ENCODE peak calls at places on chromosome 20, in four cellular contexts. P is hepatocyte, N is upper lobe of left lung, Q is SJSA1. F is an unnamed sample.

GRCh38 chr20:22915512-22915911 is 119.6 kb upstream of the SSTR4 start:
- DNase-seq in N (no peak), P (no peak), Q (no peak), F (no peak)

GRCh38 chr20:14303106-14303505 is 34.3 kb downstream of the FLRT3 start:
- DNase-seq in N (no peak), P (no peak), Q (no peak), F (no peak)

GRCh38 chr20:4242376-4242775 is 227.0 kb upstream of the RNF24 start:
- DNase-seq in P (no peak), Q (no peak), N (no peak), F (no peak)

GRCh38 chr20:63009044-63009961 is 2.5 kb upstream of the BHLHE23 start:
- DNase-seq in Q (peak; percentile 70), P (peak; percentile 84), N (peak; percentile 95), F (peak; percentile 78)

GRCh38 chr20:39898467-39898852 is 790.6 kb downstream of the MAFB start:
- DNase-seq in P (no peak), Q (no peak), N (no peak), F (no peak)

GRCh38 chr20:49641683-49642649 is 71.7 kb downstream of the B4GALT5 start:
- DNase-seq in N (no peak), P (no peak), Q (no peak), F (no peak)

GRCh38 chr20:418858-419365 is 10.8 kb downstream of the RBCK1 start:
- DNase-seq in Q (no peak), N (no peak), P (no peak), F (no peak)

GRCh38 chr20:17304785-17305184 is 77.9 kb downstream of the PCSK2 start:
- DNase-seq in N (no peak), P (no peak), Q (no peak), F (no peak)

GRCh38 chr20:35837577-35838195 is 65.9 kb downstream of the PHF20 start:
- DNase-seq in Q (no peak), P (no peak), N (no peak), F (no peak)

GRCh38 chr20:41176711-41177552 is 39.6 kb downstream of the PLCG1 start:
- DNase-seq in P (no peak), N (no peak), Q (no peak), F (no peak)

GRCh38 chr20:9442858-9443257 is 71.5 kb upstream of the LAMP5 start:
- DNase-seq in P (peak; percentile 39), Q (no peak), N (no peak), F (no peak)

GRCh38 chr20:9903048-9903651 is 64.3 kb upstream of the PAK5 start:
- DNase-seq in Q (no peak), N (no peak), P (peak; percentile 16), F (peak; percentile 5)

GRCh38 chr20:35327074-35327976 is 35.1 kb upstream of the FAM83C start:
- DNase-seq in P (peak; percentile 81), N (no peak), Q (no peak), F (no peak)

GRCh38 chr20:51121901-51122412 is 99.0 kb upstream of the KCNG1 start:
- DNase-seq in N (no peak), P (no peak), Q (no peak), F (no peak)

GRCh38 chr20:3987296-3987695 is 28.1 kb downstream of the RNF24 start:
- DNase-seq in N (no peak), P (no peak), Q (no peak), F (no peak)

GRCh38 chr20:17960927-17961599 is 7.5 kb downstream of the SNX5 start:
- DNase-seq in P (no peak), N (no peak), Q (no peak), F (no peak)

GRCh38 chr20:44979090-44979621 is 12.8 kb downstream of the STK4 start:
- DNase-seq in Q (peak; percentile 21), P (no peak), N (no peak), F (peak; percentile 80)

GRCh38 chr20:46543959-46544358 is 6.5 kb downstream of the OCSTAMP start:
- DNase-seq in Q (no peak), P (no peak), N (no peak), F (no peak)

GRCh38 chr20:17966432-17967312 is 1.9 kb downstream of the SNX5 start:
- DNase-seq in N (no peak), P (peak; percentile 46), Q (peak; percentile 38), F (peak; percentile 29)

GRCh38 chr20:62770916-62771315 is 25.4 kb upstream of the MRGBP start:
- DNase-seq in Q (no peak), P (no peak), N (peak; percentile 71), F (no peak)

GRCh38 chr20:5182615-5183254 is 55.9 kb downstream of the CDS2 start:
- DNase-seq in N (no peak), P (no peak), Q (no peak), F (no peak)

GRCh38 chr20:40563296-40563950 is 125.6 kb downstream of the MAFB start:
- DNase-seq in Q (no peak), N (peak; percentile 55), P (peak; percentile 44), F (peak; percentile 79)

GRCh38 chr20:47886454-47887041 is 101.3 kb upstream of the SULF2 start:
- DNase-seq in Q (no peak), P (no peak), N (no peak), F (no peak)

GRCh38 chr20:34537651-34538050 is 20.9 kb upstream of the MAP1LC3A start:
- DNase-seq in N (no peak), Q (no peak), P (no peak), F (no peak)

GRCh38 chr20:42714298-42715141 is 475.2 kb downstream of the PTPRT start:
- DNase-seq in P (no peak), N (no peak), Q (no peak), F (no peak)
- H3K9me3 ChIP-seq in P (no peaks in the 10 kb centered on the region), N (peaks cover 10% of the 10 kb centered on the region), Q (peaks cover 5% of the 10 kb centered on the region), F (no peaks in the 10 kb centered on the region)

GRCh38 chr20:19998990-19999705 is 18.0 kb upstream of the NAA20 start:
- DNase-seq in P (no peak), Q (no peak), N (no peak), F (no peak)
- H3K4me1 ChIP-seq in P (peaks cover 30% of the 10 kb centered on the region), Q (peaks cover 14% of the 10 kb centered on the region), N (peaks cover 48% of the 10 kb centered on the region), F (peaks cover 9% of the 10 kb centered on the region)

GRCh38 chr20:31308535-31309162 is at the start of gene DEFB116:
- DNase-seq in N (no peak), P (no peak), Q (no peak), F (no peak)
- H3K9me3 ChIP-seq in N (no peaks in the 10 kb centered on the region), P (no peaks in the 10 kb centered on the region), Q (no peaks in the 10 kb centered on the region), F (no peaks in the 10 kb centered on the region)

GRCh38 chr20:19967441-19967840 is 49.7 kb upstream of the NAA20 start:
- DNase-seq in N (no peak), Q (no peak), P (no peak), F (no peak)
- H3K4me1 ChIP-seq in N (peaks cover 18% of the 10 kb centered on the region), Q (peaks cover 11% of the 10 kb centered on the region), P (peaks cover 39% of the 10 kb centered on the region), F (peaks cover 26% of the 10 kb centered on the region)

GRCh38 chr20:43558412-43559146 is at the start of gene SGK2:
- DNase-seq in N (no peak), P (peak; percentile 83), Q (no peak), F (peak; percentile 67)
- H3K9me3 ChIP-seq in N (no peaks in the 10 kb centered on the region), P (no peaks in the 10 kb centered on the region), Q (no peaks in the 10 kb centered on the region), F (no peaks in the 10 kb centered on the region)

GRCh38 chr20:54000262-54000661 is 70.1 kb downstream of the BCAS1 start:
- DNase-seq in N (no peak), P (no peak), Q (no peak), F (no peak)

GRCh38 chr20:54002741-54003140 is 67.7 kb downstream of the BCAS1 start:
- DNase-seq in P (no peak), Q (no peak), N (no peak), F (no peak)

GRCh38 chr20:53999077-53999476 is 71.3 kb downstream of the BCAS1 start:
- DNase-seq in P (no peak), Q (no peak), N (no peak), F (no peak)

GRCh38 chr20:54002056-54002575 is 68.3 kb downstream of the BCAS1 start:
- DNase-seq in N (no peak), Q (no peak), P (no peak), F (no peak)

DNA sequence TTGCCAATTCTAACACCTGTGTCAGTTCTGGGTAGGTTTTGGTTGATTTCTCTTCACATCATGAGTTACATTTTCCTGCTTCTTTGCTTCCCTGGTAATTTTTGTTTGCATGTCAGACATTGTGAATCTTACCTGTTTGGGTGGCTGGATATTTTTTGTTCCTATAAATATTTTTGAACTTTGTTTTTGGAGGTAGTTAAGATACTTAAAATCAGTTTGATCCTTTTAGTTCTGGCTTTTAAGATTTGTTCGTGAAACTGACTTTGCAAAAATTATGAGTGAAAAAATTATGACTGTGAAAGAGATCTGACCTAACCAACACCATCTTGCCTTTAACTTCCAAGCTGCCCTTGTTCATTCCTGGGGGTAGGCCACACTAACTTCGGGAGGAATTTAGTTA is 69.5 kb downstream of the BCAS1 start:
- DNase-seq in P (no peak), N (no peak), Q (no peak), F (no peak)
- H3K4me1 ChIP-seq in P (no peaks in the 10 kb centered on the region), N (no peaks in the 10 kb centered on the region), Q (peaks cover 5% of the 10 kb centered on the region), F (no peaks in the 10 kb centered on the region)

GRCh38 chr20:42572320-42573016 is 617.2 kb downstream of the PTPRT start:
- DNase-seq in P (no peak), Q (no peak), N (no peak), F (no peak)

GRCh38 chr20:42565106-42565990 is 624.4 kb downstream of the PTPRT start:
- DNase-seq in P (no peak), Q (no peak), N (no peak), F (no peak)

DNA sequence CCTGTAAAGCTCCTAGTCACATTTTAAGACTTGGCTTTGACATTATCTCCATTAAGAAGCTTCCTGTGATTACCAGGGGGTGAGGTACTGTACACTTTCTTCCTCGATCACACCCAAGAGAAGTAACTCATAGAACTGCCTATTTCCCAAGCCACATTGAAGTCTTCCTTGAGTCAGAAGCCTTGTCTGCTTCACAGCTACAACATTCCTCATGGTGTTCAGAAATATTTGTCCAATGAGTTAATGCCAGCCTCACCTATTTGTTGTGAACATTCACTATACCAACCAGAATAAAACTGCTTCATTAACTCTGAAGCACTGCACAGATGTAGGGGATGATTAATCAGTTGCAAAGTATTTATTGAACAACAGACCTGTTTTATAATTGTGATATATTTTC is 622.3 kb downstream of the PTPRT start:
- DNase-seq in Q (no peak), P (no peak), N (no peak), F (no peak)
- H3K9me3 ChIP-seq in Q (peaks cover 2% of the 10 kb centered on the region), P (no peaks in the 10 kb centered on the region), N (no peaks in the 10 kb centered on the region), F (no peaks in the 10 kb centered on the region)

DNA sequence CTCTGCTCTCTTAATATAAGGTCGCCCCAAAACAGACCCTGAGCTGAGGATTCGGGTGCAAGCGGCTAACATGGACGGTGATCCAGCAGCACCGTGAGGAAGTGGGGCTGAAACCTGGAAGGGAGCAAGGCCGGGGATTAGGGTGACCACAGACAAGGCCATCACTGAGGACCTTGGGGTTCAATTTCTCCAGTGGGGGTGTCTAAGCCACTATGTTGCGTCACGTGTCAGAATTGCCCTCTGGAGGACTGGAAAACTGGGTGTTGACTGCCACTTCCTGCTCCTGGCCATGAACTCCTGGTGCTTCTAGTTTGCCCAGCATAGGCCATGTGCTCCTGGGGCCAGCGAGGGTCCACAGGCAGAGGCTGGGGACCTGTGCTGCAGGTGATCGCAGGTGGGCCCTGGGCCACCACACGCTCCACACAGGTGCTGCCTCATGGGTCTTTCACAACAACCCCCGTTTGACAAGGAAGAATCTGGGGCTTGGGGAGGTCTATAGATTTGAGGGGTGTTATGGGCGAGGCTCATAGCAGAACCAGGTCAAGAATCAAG is 101.9 kb downstream of the CDH26 start:
- DNase-seq in N (peak; percentile 30), P (no peak), Q (no peak), F (no peak)
- H3K4me1 ChIP-seq in N (peaks cover 39% of the 10 kb centered on the region), P (peaks cover 22% of the 10 kb centered on the region), Q (peaks cover 28% of the 10 kb centered on the region), F (peaks cover 8% of the 10 kb centered on the region)

F was measured in cardiac muscle cell.